ENCODE peak calls at places on chromosomes 7 and 10, in nine cellular contexts. One of them, this sample, is unnamed.

GRCh38 chr7:115417662-115418061 is 495.8 kb downstream of the MDFIC start:
- DNase-seq in HCT116: no peak
- DNase-seq in ovary: no peak
- DNase-seq in gastrocnemius medialis: no peak
- DNase-seq in lower leg skin: no peak
- DNase-seq in tibial nerve: no peak
- DNase-seq in sigmoid colon: no peak
- DNase-seq in GM12891: no peak
- DNase-seq in uterus: no peak
- DNase-seq in this sample: no peak

GRCh38 chr7:107068156-107068555 is 23.7 kb downstream of the PRKAR2B start:
- DNase-seq in HCT116: no peak
- DNase-seq in ovary: no peak
- DNase-seq in gastrocnemius medialis: no peak
- DNase-seq in lower leg skin: no peak
- DNase-seq in tibial nerve: no peak
- DNase-seq in sigmoid colon: no peak
- DNase-seq in GM12891: no peak
- DNase-seq in uterus: no peak
- DNase-seq in this sample: no peak

GRCh38 chr10:133358162-133358919 is 522 bp upstream of the FUOM start:
- DNase-seq in HCT116: no peak
- DNase-seq in ovary: peak; percentile 64
- DNase-seq in gastrocnemius medialis: no peak
- DNase-seq in lower leg skin: no peak
- DNase-seq in tibial nerve: no peak
- DNase-seq in sigmoid colon: peak; percentile 81
- DNase-seq in GM12891: no peak
- DNase-seq in uterus: peak; percentile 35
- DNase-seq in this sample: no peak

GRCh38 chr7:82600601-82601000 is 157.0 kb upstream of the CACNA2D1 start:
- DNase-seq in HCT116: no peak
- DNase-seq in ovary: no peak
- DNase-seq in gastrocnemius medialis: no peak
- DNase-seq in lower leg skin: no peak
- DNase-seq in tibial nerve: no peak
- DNase-seq in sigmoid colon: no peak
- DNase-seq in GM12891: no peak
- DNase-seq in uterus: no peak
- DNase-seq in this sample: no peak

GRCh38 chr10:126847666-126848065 is 57.6 kb upstream of the DOCK1 start:
- DNase-seq in HCT116: no peak
- DNase-seq in ovary: no peak
- DNase-seq in gastrocnemius medialis: no peak
- DNase-seq in lower leg skin: no peak
- DNase-seq in tibial nerve: no peak
- DNase-seq in sigmoid colon: no peak
- DNase-seq in GM12891: no peak
- DNase-seq in uterus: no peak
- DNase-seq in this sample: no peak

GRCh38 chr7:55307123-55307916 is 57.8 kb upstream of the LANCL2 start:
- DNase-seq in HCT116: peak; percentile 3
- DNase-seq in ovary: no peak
- DNase-seq in gastrocnemius medialis: no peak
- DNase-seq in lower leg skin: no peak
- DNase-seq in tibial nerve: no peak
- DNase-seq in sigmoid colon: no peak
- DNase-seq in GM12891: no peak
- DNase-seq in uterus: no peak
- DNase-seq in this sample: no peak

GRCh38 chr10:130188195-130189175 is 52.3 kb downstream of the GLRX3 start:
- DNase-seq in HCT116: no peak
- DNase-seq in ovary: no peak
- DNase-seq in gastrocnemius medialis: no peak
- DNase-seq in lower leg skin: no peak
- DNase-seq in tibial nerve: no peak
- DNase-seq in sigmoid colon: no peak
- DNase-seq in GM12891: no peak
- DNase-seq in uterus: no peak
- DNase-seq in this sample: no peak

GRCh38 chr7:47523401-47523800 is 58.5 kb downstream of the TNS3 start:
- DNase-seq in HCT116: no peak
- DNase-seq in ovary: no peak
- DNase-seq in gastrocnemius medialis: no peak
- DNase-seq in lower leg skin: no peak
- DNase-seq in tibial nerve: no peak
- DNase-seq in sigmoid colon: no peak
- DNase-seq in GM12891: no peak
- DNase-seq in uterus: no peak
- DNase-seq in this sample: no peak

GRCh38 chr7:112470194-112470593 is 10.6 kb upstream of the LSMEM1 start:
- DNase-seq in HCT116: no peak
- DNase-seq in ovary: no peak
- DNase-seq in gastrocnemius medialis: no peak
- DNase-seq in lower leg skin: no peak
- DNase-seq in tibial nerve: no peak
- DNase-seq in sigmoid colon: no peak
- DNase-seq in GM12891: no peak
- DNase-seq in uterus: no peak
- DNase-seq in this sample: no peak

GRCh38 chr7:112462236-112462635 is 12.0 kb downstream of the IFRD1 start:
- DNase-seq in HCT116: no peak
- DNase-seq in ovary: no peak
- DNase-seq in gastrocnemius medialis: peak; percentile 49
- DNase-seq in lower leg skin: peak; percentile 79
- DNase-seq in tibial nerve: peak; percentile 74
- DNase-seq in sigmoid colon: no peak
- DNase-seq in GM12891: no peak
- DNase-seq in uterus: no peak
- DNase-seq in this sample: no peak

GRCh38 chr7:112467867-112468266 is 12.9 kb upstream of the LSMEM1 start:
- DNase-seq in HCT116: no peak
- DNase-seq in ovary: no peak
- DNase-seq in gastrocnemius medialis: peak; percentile 33
- DNase-seq in lower leg skin: no peak
- DNase-seq in tibial nerve: no peak
- DNase-seq in sigmoid colon: no peak
- DNase-seq in GM12891: no peak
- DNase-seq in uterus: no peak
- DNase-seq in this sample: no peak
- TF ChIP-seq POLR2A in HCT116: no peak
- TF ChIP-seq POLR2A in ovary: no peak
- TF ChIP-seq POLR2A in gastrocnemius medialis: peak; percentile 13
- TF ChIP-seq POLR2A in lower leg skin: no peak
- TF ChIP-seq POLR2A in tibial nerve: no peak
- TF ChIP-seq POLR2A in sigmoid colon: no peak
- TF ChIP-seq POLR2A in GM12891: no peak
- TF ChIP-seq POLR2A in uterus: no peak
- TF ChIP-seq POLR2A in this sample: no peak

GRCh38 chr10:89414146-89414878 is at the start of gene IFIT5:
- DNase-seq in HCT116: no peak
- DNase-seq in ovary: peak; percentile 79
- DNase-seq in gastrocnemius medialis: peak; percentile 46
- DNase-seq in lower leg skin: peak; percentile 61
- DNase-seq in tibial nerve: peak; percentile 55
- DNase-seq in sigmoid colon: peak; percentile 88
- DNase-seq in GM12891: peak; percentile 48
- DNase-seq in uterus: peak; percentile 76
- DNase-seq in this sample: peak; percentile 79
- TF ChIP-seq POLR2A in HCT116: peak; percentile 69
- TF ChIP-seq POLR2A in ovary: peak; percentile 50
- TF ChIP-seq POLR2A in gastrocnemius medialis: peak; percentile 55
- TF ChIP-seq POLR2A in lower leg skin: peak; percentile 21
- TF ChIP-seq POLR2A in tibial nerve: peak; percentile 69
- TF ChIP-seq POLR2A in sigmoid colon: peak; percentile 29
- TF ChIP-seq POLR2A in GM12891: peak; percentile 22
- TF ChIP-seq POLR2A in uterus: peak; percentile 76
- TF ChIP-seq POLR2A in this sample: peak; percentile 73

GRCh38 chr10:78934994-78935602 is 133.7 kb upstream of the ZMIZ1 start:
- DNase-seq in HCT116: no peak
- DNase-seq in ovary: no peak
- DNase-seq in gastrocnemius medialis: no peak
- DNase-seq in lower leg skin: no peak
- DNase-seq in tibial nerve: no peak
- DNase-seq in sigmoid colon: no peak
- DNase-seq in GM12891: no peak
- DNase-seq in uterus: no peak
- DNase-seq in this sample: no peak
- TF ChIP-seq POLR2A in HCT116: no peak
- TF ChIP-seq POLR2A in ovary: no peak
- TF ChIP-seq POLR2A in gastrocnemius medialis: no peak
- TF ChIP-seq POLR2A in lower leg skin: no peak
- TF ChIP-seq POLR2A in tibial nerve: no peak
- TF ChIP-seq POLR2A in sigmoid colon: no peak
- TF ChIP-seq POLR2A in GM12891: no peak
- TF ChIP-seq POLR2A in uterus: no peak
- TF ChIP-seq POLR2A in this sample: no peak

GRCh38 chr10:75294866-75295692 is 59.3 kb upstream of the COMTD1 start:
- DNase-seq in HCT116: peak; percentile 64
- DNase-seq in ovary: peak; percentile 85
- DNase-seq in gastrocnemius medialis: peak; percentile 69
- DNase-seq in lower leg skin: peak; percentile 88
- DNase-seq in tibial nerve: peak; percentile 66
- DNase-seq in sigmoid colon: peak; percentile 93
- DNase-seq in GM12891: peak; percentile 53
- DNase-seq in uterus: peak; percentile 89
- DNase-seq in this sample: peak; percentile 78
- TF ChIP-seq POLR2A in HCT116: no peak
- TF ChIP-seq POLR2A in ovary: peak; percentile 35
- TF ChIP-seq POLR2A in gastrocnemius medialis: peak; percentile 85
- TF ChIP-seq POLR2A in lower leg skin: no peak
- TF ChIP-seq POLR2A in tibial nerve: peak; percentile 39
- TF ChIP-seq POLR2A in sigmoid colon: no peak
- TF ChIP-seq POLR2A in GM12891: no peak
- TF ChIP-seq POLR2A in uterus: peak; percentile 52
- TF ChIP-seq POLR2A in this sample: no peak

GRCh38 chr7:94012748-94013147 is 8.6 kb upstream of the BET1 start:
- DNase-seq in HCT116: no peak
- DNase-seq in ovary: no peak
- DNase-seq in gastrocnemius medialis: no peak
- DNase-seq in lower leg skin: no peak
- DNase-seq in tibial nerve: no peak
- DNase-seq in sigmoid colon: no peak
- DNase-seq in GM12891: no peak
- DNase-seq in uterus: no peak
- DNase-seq in this sample: no peak

GRCh38 chr7:94011714-94012353 is 7.7 kb upstream of the BET1 start:
- DNase-seq in HCT116: no peak
- DNase-seq in ovary: no peak
- DNase-seq in gastrocnemius medialis: no peak
- DNase-seq in lower leg skin: no peak
- DNase-seq in tibial nerve: no peak
- DNase-seq in sigmoid colon: no peak
- DNase-seq in GM12891: no peak
- DNase-seq in uterus: no peak
- DNase-seq in this sample: no peak

GRCh38 chr7:94015538-94015937 is 11.4 kb upstream of the BET1 start:
- DNase-seq in HCT116: no peak
- DNase-seq in ovary: no peak
- DNase-seq in gastrocnemius medialis: no peak
- DNase-seq in lower leg skin: no peak
- DNase-seq in tibial nerve: no peak
- DNase-seq in sigmoid colon: no peak
- DNase-seq in GM12891: no peak
- DNase-seq in uterus: no peak
- DNase-seq in this sample: no peak
- TF ChIP-seq POLR2A in HCT116: no peak
- TF ChIP-seq POLR2A in ovary: no peak
- TF ChIP-seq POLR2A in gastrocnemius medialis: no peak
- TF ChIP-seq POLR2A in lower leg skin: no peak
- TF ChIP-seq POLR2A in tibial nerve: no peak
- TF ChIP-seq POLR2A in sigmoid colon: no peak
- TF ChIP-seq POLR2A in GM12891: no peak
- TF ChIP-seq POLR2A in uterus: no peak
- TF ChIP-seq POLR2A in this sample: no peak

GRCh38 chr7:23490357-23491131 is 20.3 kb upstream of the IGF2BP3 start:
- DNase-seq in HCT116: no peak
- DNase-seq in ovary: peak; percentile 60
- DNase-seq in gastrocnemius medialis: no peak
- DNase-seq in lower leg skin: no peak
- DNase-seq in tibial nerve: no peak
- DNase-seq in sigmoid colon: peak; percentile 68
- DNase-seq in GM12891: no peak
- DNase-seq in uterus: peak; percentile 48
- DNase-seq in this sample: no peak
- TF ChIP-seq POLR2A in HCT116: no peak
- TF ChIP-seq POLR2A in ovary: no peak
- TF ChIP-seq POLR2A in gastrocnemius medialis: no peak
- TF ChIP-seq POLR2A in lower leg skin: no peak
- TF ChIP-seq POLR2A in tibial nerve: no peak
- TF ChIP-seq POLR2A in sigmoid colon: no peak
- TF ChIP-seq POLR2A in GM12891: no peak
- TF ChIP-seq POLR2A in uterus: no peak
- TF ChIP-seq POLR2A in this sample: peak; percentile 27

GRCh38 chr10:35588836-35589235 is 16.3 kb upstream of the GJD4 start:
- DNase-seq in HCT116: no peak
- DNase-seq in ovary: no peak
- DNase-seq in gastrocnemius medialis: no peak
- DNase-seq in lower leg skin: no peak
- DNase-seq in tibial nerve: no peak
- DNase-seq in sigmoid colon: no peak
- DNase-seq in GM12891: no peak
- DNase-seq in uterus: no peak
- DNase-seq in this sample: no peak
- TF ChIP-seq POLR2A in HCT116: no peak
- TF ChIP-seq POLR2A in ovary: no peak
- TF ChIP-seq POLR2A in gastrocnemius medialis: no peak
- TF ChIP-seq POLR2A in lower leg skin: no peak
- TF ChIP-seq POLR2A in tibial nerve: no peak
- TF ChIP-seq POLR2A in sigmoid colon: no peak
- TF ChIP-seq POLR2A in GM12891: no peak
- TF ChIP-seq POLR2A in uterus: no peak
- TF ChIP-seq POLR2A in this sample: no peak

This sample was measured in H54.